ENCODE peak calls at places on chromosomes 2 and 18, in nine cellular contexts. N, J, Q, H, D, U, X, O and V are unnamed samples.

GRCh38 chr2:162840598-162841246 is 2.2 kb upstream of the KCNH7 start:
- DNase-seq in N (peak), J (peak), Q (no peak), H (no peak), D (peak), U (peak), X (no peak), O (no peak), V (peak)

GRCh38 chr2:46170611-46171385 is 126.4 kb upstream of the EPAS1 start:
- DNase-seq in N (no peak), J (no peak), Q (no peak), H (no peak), D (no peak), U (peak), X (no peak), O (no peak), V (no peak)

GRCh38 chr18:46073474-46074331 is 1.6 kb upstream of the PSTPIP2 start:
- DNase-seq in N (no peak), J (peak), Q (peak), H (peak), D (peak), U (peak), X (no peak), O (peak), V (no peak)

GRCh38 chr2:2229898-2230817 is 100.9 kb downstream of the MYT1L start:
- DNase-seq in N (peak), J (no peak), Q (no peak), H (no peak), D (no peak), U (peak), X (no peak), O (no peak), V (peak)

GRCh38 chr18:36780748-36781147 is 48.1 kb downstream of the TPGS2 start:
- DNase-seq in N (no peak), J (no peak), Q (no peak), H (no peak), D (no peak), U (peak), X (no peak), O (no peak), V (no peak)

GRCh38 chr2:143525006-143525405 is 395.8 kb downstream of the ARHGAP15 start:
- DNase-seq in N (no peak), J (no peak), Q (no peak), H (no peak), D (no peak), U (no peak), X (no peak), O (no peak), V (no peak)

GRCh38 chr2:217687771-217688170 is 315.0 kb downstream of the TNS1 start:
- DNase-seq in N (no peak), J (no peak), Q (no peak), H (no peak), D (no peak), U (no peak), X (no peak), O (no peak), V (no peak)

GRCh38 chr2:80947601-80948130 is 643.1 kb upstream of the LRRTM1 start:
- DNase-seq in N (no peak), J (no peak), Q (no peak), H (no peak), D (no peak), U (no peak), X (no peak), O (no peak), V (no peak)

GRCh38 chr18:62339106-62339988 is 14.2 kb downstream of the TNFRSF11A start:
- DNase-seq in N (no peak), J (no peak), Q (no peak), H (no peak), D (no peak), U (peak), X (no peak), O (no peak), V (no peak)

GRCh38 chr2:102520009-102520408 is 47.0 kb downstream of the SLC9A4 start:
- DNase-seq in N (no peak), J (no peak), Q (no peak), H (no peak), D (peak), U (peak), X (no peak), O (no peak), V (no peak)